ENCODE peak calls at places on chromosomes 4 and X, in four cellular contexts. One of them, this sample, is unnamed.

GRCh38 chr4:98657531-98658286 is 702 bp downstream of the TSPAN5 start:
- DNase-seq in colonic mucosa: peak; percentile 43
- DNase-seq in naive thymus-derived CD4-positive, alpha-beta T cell: peak; percentile 46
- DNase-seq in fibroblast of lung: peak; percentile 75
- DNase-seq in this sample: peak; percentile 72

GRCh38 chr4:149409186-149410056 is 406.2 kb downstream of the IQCM start:
- DNase-seq in colonic mucosa: no peak
- DNase-seq in naive thymus-derived CD4-positive, alpha-beta T cell: no peak
- DNase-seq in fibroblast of lung: peak; percentile 84
- DNase-seq in this sample: peak; percentile 4

GRCh38 chrX:100687128-100687527 is 43.1 kb downstream of the SRPX2 start:
- DNase-seq in colonic mucosa: no peak
- DNase-seq in naive thymus-derived CD4-positive, alpha-beta T cell: no peak
- DNase-seq in fibroblast of lung: no peak
- DNase-seq in this sample: no peak

GRCh38 chr4:21097026-21097425 is 396.8 kb downstream of the PACRGL start:
- DNase-seq in colonic mucosa: no peak
- DNase-seq in naive thymus-derived CD4-positive, alpha-beta T cell: no peak
- DNase-seq in fibroblast of lung: no peak
- DNase-seq in this sample: no peak

GRCh38 chr4:77922158-77923094 is 59.8 kb downstream of the MRPL1 start:
- DNase-seq in colonic mucosa: no peak
- DNase-seq in naive thymus-derived CD4-positive, alpha-beta T cell: no peak
- DNase-seq in fibroblast of lung: peak; percentile 75
- DNase-seq in this sample: no peak

GRCh38 chr4:8093587-8094274 is 64.9 kb downstream of the ABLIM2 start:
- DNase-seq in colonic mucosa: no peak
- DNase-seq in naive thymus-derived CD4-positive, alpha-beta T cell: no peak
- DNase-seq in fibroblast of lung: no peak
- DNase-seq in this sample: no peak

GRCh38 chrX:41906515-41907165 is 16.7 kb downstream of the CASK start:
- DNase-seq in colonic mucosa: no peak
- DNase-seq in naive thymus-derived CD4-positive, alpha-beta T cell: no peak
- DNase-seq in fibroblast of lung: no peak
- DNase-seq in this sample: no peak

GRCh38 chr4:84379881-84380618 is 119.0 kb downstream of the NKX6-1 start:
- DNase-seq in colonic mucosa: no peak
- DNase-seq in naive thymus-derived CD4-positive, alpha-beta T cell: no peak
- DNase-seq in fibroblast of lung: peak; percentile 6
- DNase-seq in this sample: no peak

GRCh38 chr4:94833394-94833793 is 75.6 kb downstream of the BMPR1B start:
- DNase-seq in colonic mucosa: no peak
- DNase-seq in naive thymus-derived CD4-positive, alpha-beta T cell: no peak
- DNase-seq in fibroblast of lung: no peak
- DNase-seq in this sample: no peak

GRCh38 chrX:109709129-109709631 is 23.9 kb downstream of the ACSL4 start:
- DNase-seq in colonic mucosa: no peak
- DNase-seq in naive thymus-derived CD4-positive, alpha-beta T cell: no peak
- DNase-seq in fibroblast of lung: peak; percentile 66
- DNase-seq in this sample: no peak

GRCh38 chr4:124055896-124056295 is 656.6 kb downstream of the ANKRD50 start:
- DNase-seq in colonic mucosa: no peak
- DNase-seq in naive thymus-derived CD4-positive, alpha-beta T cell: no peak
- DNase-seq in fibroblast of lung: no peak
- DNase-seq in this sample: no peak

GRCh38 chr4:53804719-53805118 is 213.4 kb upstream of the LNX1 start:
- DNase-seq in colonic mucosa: peak; percentile 67
- DNase-seq in naive thymus-derived CD4-positive, alpha-beta T cell: peak; percentile 22
- DNase-seq in fibroblast of lung: no peak
- DNase-seq in this sample: peak; percentile 43

GRCh38 chr4:106522839-106523238 is 154.3 kb upstream of the GIMD1 start:
- DNase-seq in colonic mucosa: no peak
- DNase-seq in naive thymus-derived CD4-positive, alpha-beta T cell: no peak
- DNase-seq in fibroblast of lung: no peak
- DNase-seq in this sample: peak; percentile 6

GRCh38 chr4:55033296-55033695 is 92.1 kb downstream of the KDR start:
- DNase-seq in colonic mucosa: no peak
- DNase-seq in naive thymus-derived CD4-positive, alpha-beta T cell: no peak
- DNase-seq in fibroblast of lung: no peak
- DNase-seq in this sample: no peak

GRCh38 chr4:124085561-124086180 is 626.9 kb downstream of the ANKRD50 start:
- DNase-seq in colonic mucosa: no peak
- DNase-seq in naive thymus-derived CD4-positive, alpha-beta T cell: no peak
- DNase-seq in fibroblast of lung: no peak
- DNase-seq in this sample: no peak

GRCh38 chr4:73066928-73067327 is 2.6 kb downstream of the COX18 start:
- DNase-seq in colonic mucosa: no peak
- DNase-seq in naive thymus-derived CD4-positive, alpha-beta T cell: no peak
- DNase-seq in fibroblast of lung: no peak
- DNase-seq in this sample: no peak

GRCh38 chr4:138111462-138112000 is 130.6 kb downstream of the SLC7A11 start:
- DNase-seq in colonic mucosa: no peak
- DNase-seq in naive thymus-derived CD4-positive, alpha-beta T cell: no peak
- DNase-seq in fibroblast of lung: no peak
- DNase-seq in this sample: peak; percentile 83

GRCh38 chr4:26609868-26610267 is 26.0 kb downstream of the TBC1D19 start:
- DNase-seq in colonic mucosa: no peak
- DNase-seq in naive thymus-derived CD4-positive, alpha-beta T cell: no peak
- DNase-seq in fibroblast of lung: no peak
- DNase-seq in this sample: no peak

GRCh38 chr4:140071806-140072205 is 82.2 kb downstream of the MAML3 start:
- DNase-seq in colonic mucosa: no peak
- DNase-seq in naive thymus-derived CD4-positive, alpha-beta T cell: peak; percentile 69
- DNase-seq in fibroblast of lung: peak; percentile 71
- DNase-seq in this sample: peak; percentile 70

GRCh38 chr4:171169396-171169795 is 643.8 kb upstream of the GALNTL6 start:
- DNase-seq in colonic mucosa: no peak
- DNase-seq in naive thymus-derived CD4-positive, alpha-beta T cell: no peak
- DNase-seq in fibroblast of lung: no peak
- DNase-seq in this sample: no peak

GRCh38 chr4:8682725-8683124 is 90.2 kb downstream of the CPZ start:
- DNase-seq in colonic mucosa: no peak
- DNase-seq in naive thymus-derived CD4-positive, alpha-beta T cell: no peak
- DNase-seq in fibroblast of lung: no peak
- DNase-seq in this sample: no peak

DNA sequence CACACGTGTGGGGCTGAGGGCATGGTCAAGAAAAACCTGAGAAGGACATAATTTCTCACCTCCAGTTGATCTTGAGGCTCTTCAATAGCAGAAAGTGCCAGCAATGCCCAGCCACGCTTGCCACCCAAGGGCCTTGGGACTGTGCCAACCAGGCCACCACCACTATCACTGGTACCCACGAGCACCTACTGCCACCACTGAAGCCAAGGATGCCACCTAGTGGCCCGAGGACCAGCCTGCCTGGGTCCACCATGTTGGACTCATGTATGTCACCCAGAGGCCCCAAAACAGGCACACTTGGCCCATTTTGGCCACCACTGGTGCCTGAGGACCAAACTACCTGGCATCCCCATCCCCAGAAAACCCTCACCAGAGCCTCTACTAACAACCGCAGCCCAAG is 191.8 kb downstream of the ADAM29 start:
- DNase-seq in colonic mucosa: no peak
- DNase-seq in naive thymus-derived CD4-positive, alpha-beta T cell: no peak
- DNase-seq in fibroblast of lung: no peak
- DNase-seq in this sample: peak; percentile 2
- H3K9me3 ChIP-seq in colonic mucosa: peaks cover 4% of the 10 kb centered on the region
- H3K9me3 ChIP-seq in naive thymus-derived CD4-positive, alpha-beta T cell: no peaks in the 10 kb centered on the region
- H3K9me3 ChIP-seq in fibroblast of lung: no peaks in the 10 kb centered on the region
- H3K9me3 ChIP-seq in this sample: no peaks in the 10 kb centered on the region

GRCh38 chrX:152450076-152450475 is 1.0 kb downstream of the GABRA3 start:
- DNase-seq in colonic mucosa: no peak
- DNase-seq in naive thymus-derived CD4-positive, alpha-beta T cell: no peak
- DNase-seq in fibroblast of lung: no peak
- DNase-seq in this sample: no peak
- H3K4me3 ChIP-seq in colonic mucosa: no peak overlapping the region
- H3K4me3 ChIP-seq in naive thymus-derived CD4-positive, alpha-beta T cell: no peak overlapping the region
- H3K4me3 ChIP-seq in fibroblast of lung: no peak overlapping the region
- H3K4me3 ChIP-seq in this sample: no peak overlapping the region

GRCh38 chr4:156346959-156347385 is 393.3 kb upstream of the CTSO start:
- DNase-seq in colonic mucosa: no peak
- DNase-seq in naive thymus-derived CD4-positive, alpha-beta T cell: no peak
- DNase-seq in fibroblast of lung: no peak
- DNase-seq in this sample: peak; percentile 13

GRCh38 chr4:156344397-156344796 is 390.7 kb upstream of the CTSO start:
- DNase-seq in colonic mucosa: no peak
- DNase-seq in naive thymus-derived CD4-positive, alpha-beta T cell: no peak
- DNase-seq in fibroblast of lung: no peak
- DNase-seq in this sample: no peak

GRCh38 chr4:156347412-156348075 is 393.9 kb upstream of the CTSO start:
- DNase-seq in colonic mucosa: no peak
- DNase-seq in naive thymus-derived CD4-positive, alpha-beta T cell: no peak
- DNase-seq in fibroblast of lung: peak; percentile 46
- DNase-seq in this sample: peak; percentile 17
- H3K27ac ChIP-seq in colonic mucosa: no peak overlapping the region
- H3K27ac ChIP-seq in naive thymus-derived CD4-positive, alpha-beta T cell: no peak overlapping the region
- H3K27ac ChIP-seq in fibroblast of lung: no peak overlapping the region
- H3K27ac ChIP-seq in this sample: peak overlapping the region; percentile 24

GRCh38 chrX:47915886-47916493 is 79.3 kb downstream of the ZNF81 start:
- DNase-seq in colonic mucosa: no peak
- DNase-seq in naive thymus-derived CD4-positive, alpha-beta T cell: no peak
- DNase-seq in fibroblast of lung: no peak
- DNase-seq in this sample: no peak

DNA sequence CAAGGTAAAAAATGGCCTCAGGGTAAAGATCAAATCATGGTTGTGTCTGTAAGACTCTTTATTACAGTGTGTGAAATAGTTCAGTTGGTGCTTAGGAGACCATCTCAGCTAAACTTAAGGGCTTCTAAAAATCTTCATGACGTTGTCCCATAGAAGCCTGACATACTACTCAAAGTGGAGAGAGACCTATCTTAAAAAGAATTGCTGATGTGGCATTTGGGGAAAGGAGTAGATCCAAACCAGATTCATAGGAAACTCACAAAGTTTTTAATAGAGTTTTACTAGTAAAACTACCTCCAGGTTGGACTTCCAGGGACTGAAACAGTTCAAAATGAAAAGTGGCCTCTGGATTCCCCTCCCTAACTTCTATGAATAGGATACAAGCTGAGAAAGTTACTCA is 81.6 kb downstream of the ZNF81 start:
- DNase-seq in colonic mucosa: no peak
- DNase-seq in naive thymus-derived CD4-positive, alpha-beta T cell: no peak
- DNase-seq in fibroblast of lung: no peak
- DNase-seq in this sample: no peak
- H3K9me3 ChIP-seq in colonic mucosa: peaks cover 5% of the 10 kb centered on the region
- H3K9me3 ChIP-seq in naive thymus-derived CD4-positive, alpha-beta T cell: no peaks in the 10 kb centered on the region
- H3K9me3 ChIP-seq in fibroblast of lung: no peaks in the 10 kb centered on the region
- H3K9me3 ChIP-seq in this sample: no peaks in the 10 kb centered on the region

DNA sequence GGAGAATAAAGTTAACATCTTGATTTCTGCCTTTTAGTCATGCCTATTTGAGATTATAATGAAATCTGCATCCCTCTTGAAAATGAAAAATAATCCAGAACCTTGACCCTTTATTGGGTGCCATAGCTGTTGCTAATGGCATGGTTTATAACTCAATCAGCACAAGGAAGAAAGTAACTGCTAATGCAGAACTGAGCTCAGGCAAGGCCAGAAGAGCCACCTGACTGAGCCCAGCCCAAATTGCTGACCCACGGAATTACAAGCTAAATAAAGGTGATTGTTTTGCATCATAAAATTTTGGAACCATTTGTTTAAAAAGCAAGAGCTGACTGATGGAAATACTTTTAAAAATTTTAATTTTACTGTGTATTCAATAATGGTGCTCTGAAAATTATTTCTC is 76.4 kb upstream of the TBL1X start:
- DNase-seq in colonic mucosa: no peak
- DNase-seq in naive thymus-derived CD4-positive, alpha-beta T cell: no peak
- DNase-seq in fibroblast of lung: no peak
- DNase-seq in this sample: no peak
- H3K4me3 ChIP-seq in colonic mucosa: no peak overlapping the region
- H3K4me3 ChIP-seq in naive thymus-derived CD4-positive, alpha-beta T cell: no peak overlapping the region
- H3K4me3 ChIP-seq in fibroblast of lung: no peak overlapping the region
- H3K4me3 ChIP-seq in this sample: no peak overlapping the region

GRCh38 chrX:141468940-141469339 is 115.6 kb downstream of the SPANXA1 start:
- DNase-seq in colonic mucosa: no peak
- DNase-seq in naive thymus-derived CD4-positive, alpha-beta T cell: no peak
- DNase-seq in fibroblast of lung: peak; percentile 1
- DNase-seq in this sample: no peak

GRCh38 chrX:141467442-141467841 is 117.1 kb downstream of the SPANXA1 start:
- DNase-seq in colonic mucosa: no peak
- DNase-seq in naive thymus-derived CD4-positive, alpha-beta T cell: no peak
- DNase-seq in fibroblast of lung: no peak
- DNase-seq in this sample: peak; percentile 0

GRCh38 chrX:141469469-141469868 is 115.1 kb downstream of the SPANXA1 start:
- DNase-seq in colonic mucosa: no peak
- DNase-seq in naive thymus-derived CD4-positive, alpha-beta T cell: no peak
- DNase-seq in fibroblast of lung: no peak
- DNase-seq in this sample: no peak
- H3K27ac ChIP-seq in colonic mucosa: no peak overlapping the region
- H3K27ac ChIP-seq in naive thymus-derived CD4-positive, alpha-beta T cell: no peak overlapping the region
- H3K27ac ChIP-seq in fibroblast of lung: no peak overlapping the region
- H3K27ac ChIP-seq in this sample: no peak overlapping the region

GRCh38 chr4:18314731-18315130 is 293.2 kb upstream of the LCORL start:
- DNase-seq in colonic mucosa: no peak
- DNase-seq in naive thymus-derived CD4-positive, alpha-beta T cell: no peak
- DNase-seq in fibroblast of lung: no peak
- DNase-seq in this sample: no peak

GRCh38 chr4:18319456-18319855 is 297.9 kb upstream of the LCORL start:
- DNase-seq in colonic mucosa: no peak
- DNase-seq in naive thymus-derived CD4-positive, alpha-beta T cell: no peak
- DNase-seq in fibroblast of lung: no peak
- DNase-seq in this sample: no peak

GRCh38 chr4:18322111-18322510 is 300.6 kb upstream of the LCORL start:
- DNase-seq in colonic mucosa: no peak
- DNase-seq in naive thymus-derived CD4-positive, alpha-beta T cell: no peak
- DNase-seq in fibroblast of lung: no peak
- DNase-seq in this sample: no peak

DNA sequence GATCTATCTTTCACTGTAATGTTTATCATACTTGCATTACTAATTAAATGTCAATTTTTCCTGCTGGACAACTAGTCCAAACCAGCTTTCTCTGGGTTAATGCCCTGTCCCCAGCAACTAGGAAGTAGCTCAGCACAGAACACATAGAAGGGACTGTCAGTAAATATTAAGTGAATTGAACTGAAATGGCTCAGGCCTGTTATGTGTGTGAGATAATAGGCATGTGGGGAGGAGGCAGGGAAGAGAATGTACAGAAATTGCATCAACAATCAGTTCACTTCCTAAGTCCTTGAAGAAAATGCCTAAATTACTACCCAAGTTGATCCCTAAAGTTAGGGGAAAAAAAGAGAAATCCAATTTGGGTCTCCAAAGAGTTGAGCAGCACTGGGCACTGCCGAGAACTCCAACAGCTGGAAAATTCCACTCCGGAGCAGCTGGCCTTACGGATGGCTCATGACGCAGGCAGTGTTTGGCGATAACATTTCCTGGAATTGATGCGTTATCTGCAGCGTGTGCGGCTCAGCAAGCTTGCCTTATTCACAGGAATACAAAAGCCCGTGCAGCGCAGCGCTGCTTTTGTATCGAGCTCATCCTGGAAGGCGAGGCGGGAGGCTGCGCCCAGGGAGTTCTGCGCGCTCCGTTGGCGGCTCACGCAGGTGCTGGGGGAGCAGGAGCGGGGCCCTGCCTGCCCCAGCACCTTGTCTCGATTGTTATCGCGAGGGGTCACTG is 297.3 kb upstream of the LCORL start:
- DNase-seq in colonic mucosa: no peak
- DNase-seq in naive thymus-derived CD4-positive, alpha-beta T cell: no peak
- DNase-seq in fibroblast of lung: peak; percentile 18
- DNase-seq in this sample: no peak
- H3K9me3 ChIP-seq in colonic mucosa: no peaks in the 10 kb centered on the region
- H3K9me3 ChIP-seq in naive thymus-derived CD4-positive, alpha-beta T cell: no peaks in the 10 kb centered on the region
- H3K9me3 ChIP-seq in fibroblast of lung: no peaks in the 10 kb centered on the region
- H3K9me3 ChIP-seq in this sample: no peaks in the 10 kb centered on the region

This sample was measured in SJCRH30.